ENCODE peak calls at places on chromosomes 13 and 19, in six cellular contexts. R, K, A, N, Y and C are unnamed samples. For H3K4me1, the result is how much of the 10 kb centered on the place peaks cover.

GRCh38 chr19:2680808-2681207 is 21.7 kb downstream of the GNG7 start:
- DNase-seq in R (no peak), Y (no peak), A (no peak), K (no peak), N (no peak), C (no peak)

GRCh38 chr13:63307239-63307638 is 1891.6 kb upstream of the PCDH20 start:
- DNase-seq in A (no peak), Y (no peak), K (no peak), N (no peak), R (no peak), C (no peak)

GRCh38 chr19:32748497-32748896 is 28.9 kb downstream of the TDRD12 start:
- DNase-seq in Y (no peak), K (no peak), R (no peak), N (no peak), A (no peak), C (no peak)

GRCh38 chr13:41608779-41609178 is 151.4 kb downstream of the RGCC start:
- DNase-seq in Y (no peak), N (no peak), R (no peak), K (no peak), A (no peak), C (no peak)

GRCh38 chr19:24140591-24140990 is 53.6 kb downstream of the ZNF254 start:
- DNase-seq in N (no peak), R (no peak), K (no peak), A (no peak), Y (no peak), C (no peak)

GRCh38 chr13:97249093-97249787 is 27.1 kb downstream of the MBNL2 start:
- DNase-seq in A (no peak), N (no peak), R (no peak), K (no peak), Y (no peak), C (no peak)

GRCh38 chr19:40778865-40779284 is 828 bp downstream of the RAB4B start:
- DNase-seq in N (no peak), Y (no peak), A (no peak), K (no peak), R (no peak), C (no peak)

GRCh38 chr19:13429563-13429962 is 76.7 kb downstream of the CACNA1A start:
- DNase-seq in Y (no peak), A (no peak), N (no peak), R (no peak), K (no peak), C (no peak)

GRCh38 chr13:70895599-70895998 is 787.3 kb upstream of the KLHL1 start:
- DNase-seq in A (no peak), Y (no peak), R (no peak), K (no peak), N (no peak), C (no peak)

GRCh38 chr19:21498651-21499050 is 6.8 kb upstream of the ZNF429 start:
- DNase-seq in A (no peak), N (no peak), Y (no peak), R (no peak), K (no peak), C (no peak)

GRCh38 chr19:31214997-31215396 is 134.2 kb downstream of the TSHZ3 start:
- DNase-seq in K (no peak), Y (no peak), N (no peak), A (no peak), R (no peak), C (no peak)

GRCh38 chr19:31715249-31715944 is 366.2 kb upstream of the TSHZ3 start:
- DNase-seq in R (no peak), N (no peak), K (no peak), A (peak), Y (no peak), C (no peak)

GRCh38 chr13:108917581-108917980 is 288.2 kb downstream of the MYO16 start:
- DNase-seq in R (no peak), Y (no peak), A (no peak), K (no peak), N (no peak), C (no peak)

GRCh38 chr19:50983625-50984292 is at the start of gene KLK7:
- DNase-seq in K (no peak), Y (no peak), R (peak), N (no peak), A (no peak), C (no peak)

GRCh38 chr13:74487091-74487722 is 353.0 kb upstream of the KLF12 start:
- DNase-seq in N (no peak), R (no peak), Y (peak), A (no peak), K (no peak), C (no peak)

GRCh38 chr13:73625562-73626339 is 508.5 kb downstream of the KLF12 start:
- DNase-seq in N (no peak), R (no peak), K (no peak), Y (no peak), A (no peak), C (no peak)

GRCh38 chr13:37640499-37640898 is 41.9 kb upstream of the POSTN start:
- DNase-seq in K (no peak), A (no peak), R (no peak), N (no peak), Y (no peak), C (no peak)

GRCh38 chr19:45767410-45767880 is 1.6 kb downstream of the SIX5 start:
- DNase-seq in A (peak), N (no peak), K (peak), R (peak), Y (peak), C (no peak)

GRCh38 chr19:49085868-49086232 is 599 bp downstream of the SNRNP70 start:
- DNase-seq in A (no peak), R (no peak), N (no peak), K (no peak), Y (no peak), C (no peak)

GRCh38 chr13:38520041-38520440 is 166.8 kb upstream of the FREM2 start:
- DNase-seq in R (no peak), A (no peak), Y (no peak), K (no peak), N (no peak), C (no peak)

GRCh38 chr19:38898788-38899446 is 501 bp downstream of the SIRT2 start:
- DNase-seq in N (no peak), A (no peak), K (peak), R (no peak), Y (peak), C (no peak)

GRCh38 chr13:63700366-63700765 is 2284.7 kb upstream of the PCDH20 start:
- DNase-seq in K (no peak), N (no peak), Y (no peak), A (no peak), R (no peak), C (no peak)

GRCh38 chr19:58097783-58098681 is at the start of gene ZSCAN18:
- DNase-seq in A (peak), R (peak), Y (peak), K (peak), N (peak), C (peak)

GRCh38 chr19:44113138-44113783 is at the start of gene ZNF225:
- DNase-seq in A (peak), R (peak), N (peak), K (peak), Y (peak), C (peak)
- TF ChIP-seq EP300 in A (no peak), R (peak), N (no peak), K (no peak), Y (no peak), C (no peak)

GRCh38 chr13:27131202-27131623 is 40.4 kb downstream of the USP12 start:
- DNase-seq in Y (peak), R (no peak), K (no peak), A (no peak), N (no peak), C (no peak)

GRCh38 chr13:27130223-27131015 is 41.2 kb downstream of the USP12 start:
- DNase-seq in R (no peak), N (no peak), K (no peak), Y (no peak), A (no peak), C (no peak)

GRCh38 chr13:27131906-27132305 is 39.7 kb downstream of the USP12 start:
- DNase-seq in A (no peak), N (no peak), R (no peak), K (no peak), Y (no peak), C (no peak)

GRCh38 chr13:27126877-27127276 is 44.7 kb downstream of the USP12 start:
- DNase-seq in N (no peak), R (no peak), Y (no peak), K (no peak), A (no peak), C (no peak)

DNA sequence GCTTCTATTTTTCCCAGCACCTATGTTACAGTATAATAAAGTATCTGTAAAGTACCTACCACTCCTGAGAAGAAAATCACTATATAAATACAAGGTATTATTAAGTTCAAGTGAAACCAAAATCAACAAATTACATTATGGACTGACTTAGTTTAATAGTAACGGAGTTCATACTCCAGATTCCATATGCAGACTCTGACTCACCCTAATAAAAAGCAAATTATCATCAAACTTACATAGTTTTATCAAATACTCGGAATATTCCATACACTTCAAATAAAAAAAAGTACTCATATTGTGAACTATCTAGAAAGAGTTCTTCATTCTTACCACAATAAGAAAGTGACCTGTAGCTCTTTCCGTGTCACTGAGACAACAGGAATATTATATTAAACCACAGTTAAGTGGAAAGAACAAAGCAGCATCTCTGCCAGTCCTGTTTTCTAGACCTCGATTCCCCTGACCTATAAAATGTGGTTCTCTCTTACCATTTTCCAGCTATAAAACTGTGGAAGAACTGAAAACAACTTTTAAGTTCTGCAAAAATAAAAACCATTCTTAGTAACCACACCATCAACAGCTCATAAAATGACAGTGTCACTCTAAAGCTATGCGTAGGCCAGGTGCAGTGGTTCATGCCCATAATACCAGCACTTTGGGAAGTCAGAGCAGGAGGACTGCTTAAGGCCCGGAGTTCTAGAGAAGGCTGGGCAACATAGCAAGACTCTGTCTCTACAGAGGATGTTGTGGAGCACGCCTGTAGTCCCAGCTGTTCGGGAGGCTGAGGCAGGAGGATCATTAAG is 42.6 kb downstream of the USP12 start:
- DNase-seq in A (no peak), N (no peak), Y (no peak), K (no peak), R (no peak), C (no peak)
- H3K4me1 ChIP-seq in A (under half), N (under half), Y (under half), K (half or more), R (half or more), C (half or more)

GRCh38 chr13:46165485-46166220 is 16.3 kb downstream of the LCP1 start:
- DNase-seq in K (no peak), R (no peak), A (no peak), Y (no peak), N (no peak), C (no peak)
- H3K27ac ChIP-seq in K (no peak), R (no peak), A (no peak), Y (no peak), N (no peak), C (no peak)

GRCh38 chr19:37370880-37371661 is at the start of gene ZNF527:
- DNase-seq in K (peak), N (peak), A (peak), R (peak), Y (peak), C (peak)
- TF ChIP-seq EP300 in K (no peak), N (no peak), A (no peak), R (peak), Y (peak), C (no peak)

DNA sequence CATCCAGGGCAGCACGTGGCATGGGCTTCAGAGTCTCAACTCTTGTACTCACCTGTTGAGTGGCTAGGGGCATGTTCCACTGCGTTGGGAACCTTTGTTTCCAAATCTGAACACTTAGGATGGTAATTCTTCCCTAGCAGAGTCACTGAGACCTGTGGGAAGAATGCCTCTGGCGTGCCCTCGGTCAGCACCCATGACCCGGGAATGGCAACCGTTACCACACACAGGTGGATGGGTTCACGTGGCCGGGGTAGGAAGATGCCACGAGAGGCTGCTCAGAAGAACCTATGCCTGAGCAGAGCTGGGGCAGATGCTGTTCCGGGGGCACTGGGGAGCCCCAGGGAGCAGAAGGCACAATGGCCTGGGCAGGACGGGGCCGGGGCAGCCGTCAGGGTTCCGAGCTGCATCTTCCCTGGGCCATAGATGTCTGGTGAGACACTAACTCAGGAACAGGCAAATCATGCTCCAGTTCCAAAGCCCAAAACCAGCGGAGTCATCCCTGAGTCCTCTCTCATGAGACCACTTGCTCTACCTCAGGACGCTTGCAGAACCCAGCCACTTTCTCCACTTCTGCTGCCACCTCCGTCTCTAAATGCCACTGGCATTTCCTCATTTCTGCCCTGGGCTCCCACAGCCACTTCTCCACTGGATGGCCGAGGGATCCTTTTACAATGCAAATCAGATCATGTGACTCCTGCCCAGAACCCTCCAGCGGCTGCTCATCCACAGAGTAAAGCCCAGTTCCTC is 36.6 kb downstream of the FAM124A start:
- DNase-seq in N (no peak), A (no peak), Y (no peak), R (no peak), K (no peak), C (no peak)
- H3K4me1 ChIP-seq in N (under half), A (under half), Y (under half), R (under half), K (under half), C (half or more)

DNA sequence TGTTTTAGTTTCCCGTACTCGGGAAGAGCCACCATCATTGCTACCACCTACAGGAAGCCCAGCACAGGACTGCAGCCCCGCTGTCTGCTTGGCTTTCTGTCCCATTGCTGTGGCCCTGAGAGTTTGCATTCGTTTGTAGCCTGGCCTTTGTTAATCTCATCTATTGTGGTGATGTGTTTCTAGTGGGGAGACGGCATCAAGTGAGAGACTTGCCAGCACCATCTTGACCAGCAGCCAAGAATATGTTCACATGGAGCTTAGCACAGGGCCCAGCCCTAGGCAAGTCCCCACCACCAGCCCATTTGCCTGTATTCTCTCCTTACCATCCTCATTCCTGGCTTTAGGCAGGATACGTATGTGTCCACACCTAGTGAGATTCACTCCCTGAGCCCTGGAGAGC is 17.3 kb upstream of the OVOL3 start:
- DNase-seq in A (no peak), K (no peak), N (no peak), Y (no peak), R (no peak), C (no peak)
- H3K27ac ChIP-seq in A (no peak), K (no peak), N (no peak), Y (no peak), R (no peak), C (no peak)

GRCh38 chr19:754530-754929 is 3.6 kb downstream of the MISP start:
- DNase-seq in N (no peak), R (no peak), Y (no peak), K (no peak), A (no peak), C (no peak)

GRCh38 chr19:752652-753517 is 2.0 kb downstream of the MISP start:
- DNase-seq in A (peak), R (peak), Y (peak), K (peak), N (no peak), C (no peak)

GRCh38 chr19:756821-757688 is 6.1 kb downstream of the MISP start:
- DNase-seq in A (no peak), N (no peak), R (no peak), K (no peak), Y (no peak), C (no peak)

GRCh38 chr19:756232-756631 is 5.3 kb downstream of the MISP start:
- DNase-seq in N (no peak), R (no peak), A (no peak), K (no peak), Y (no peak), C (no peak)

DNA sequence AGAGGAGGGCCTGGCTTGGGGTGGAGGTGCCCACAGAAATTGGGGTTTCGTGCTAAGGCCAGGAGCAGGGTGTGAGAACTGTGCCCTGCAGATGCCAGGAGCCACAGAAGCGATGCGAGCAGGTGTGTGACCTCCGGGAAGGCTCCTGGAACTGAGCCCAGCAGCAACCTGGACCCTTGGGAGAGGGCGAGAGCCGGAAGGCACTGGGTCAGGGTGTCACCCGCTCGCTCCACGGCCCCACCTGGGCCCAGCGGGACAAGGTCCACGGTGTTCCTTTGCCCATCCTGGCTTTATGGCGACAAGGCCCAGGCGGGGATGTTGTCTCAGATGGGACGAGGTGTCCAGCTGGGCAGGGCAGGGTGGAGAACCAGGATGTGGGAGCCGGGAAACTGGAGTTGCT is 4.2 kb downstream of the MISP start:
- DNase-seq in Y (no peak), R (no peak), A (no peak), K (no peak), N (no peak), C (no peak)
- TF ChIP-seq EP300 in Y (no peak), R (no peak), A (no peak), K (no peak), N (no peak), C (no peak)

DNA sequence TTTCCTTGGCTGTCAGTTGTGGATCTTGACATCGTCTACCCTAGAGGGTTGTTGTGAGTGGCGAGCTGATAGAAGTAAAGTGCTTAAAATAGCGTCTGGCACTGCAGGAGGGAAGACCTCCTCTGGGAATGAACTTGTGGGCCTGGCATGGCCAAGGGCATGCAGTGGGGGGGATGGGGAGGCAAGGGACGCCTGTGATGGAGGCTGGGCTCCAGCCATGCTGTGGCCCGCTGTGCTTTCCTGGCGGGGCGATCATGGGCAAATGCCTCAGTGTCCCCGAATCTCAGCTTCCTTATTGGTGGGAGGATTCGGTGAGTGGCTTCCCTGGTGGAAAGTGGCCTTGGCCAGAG is 10.7 kb downstream of the CARM1 start:
- DNase-seq in R (no peak), Y (no peak), N (no peak), A (no peak), K (no peak), C (no peak)
- H3K4me1 ChIP-seq in R (half or more), Y (under half), N (under half), A (under half), K (half or more), C (half or more)

GRCh38 chr19:7098096-7098495 is 28.6 kb downstream of the ZNF557 start:
- DNase-seq in R (no peak), K (no peak), A (no peak), N (no peak), Y (no peak), C (no peak)
- H3K27ac ChIP-seq in R (peak), K (no peak), A (no peak), N (no peak), Y (peak), C (peak)